ENCODE peak calls at places on chromosome X, in ten cellular contexts. One of them, this sample, is unnamed. For H3K4me1, the result is how much of the 10 kb centered on the place peaks cover.

GRCh38 chrX:10326578-10326977 is 169.8 kb downstream of the CLCN4 start:
- DNase-seq in SK-N-SH: peak
- DNase-seq in H9: no peak
- DNase-seq in PC-9: peak
- DNase-seq in GM23338: no peak
- DNase-seq in HepG2: peak
- DNase-seq in IMR-90: peak
- DNase-seq in astrocyte: no peak
- DNase-seq in fibroblast of lung: no peak
- DNase-seq in endothelial cell of umbilical vein: peak
- DNase-seq in this sample: peak

GRCh38 chrX:17525762-17526555 is 151.0 kb downstream of the NHS start:
- DNase-seq in SK-N-SH: no peak
- DNase-seq in H9: no peak
- DNase-seq in PC-9: no peak
- DNase-seq in GM23338: no peak
- DNase-seq in HepG2: no peak
- DNase-seq in IMR-90: peak
- DNase-seq in astrocyte: peak
- DNase-seq in fibroblast of lung: peak
- DNase-seq in endothelial cell of umbilical vein: no peak
- DNase-seq in this sample: no peak

GRCh38 chrX:118655561-118656246 is 71.7 kb upstream of the IL13RA1 start:
- DNase-seq in SK-N-SH: no peak
- DNase-seq in H9: no peak
- DNase-seq in PC-9: peak
- DNase-seq in GM23338: no peak
- DNase-seq in HepG2: peak
- DNase-seq in IMR-90: peak
- DNase-seq in astrocyte: peak
- DNase-seq in fibroblast of lung: peak
- DNase-seq in endothelial cell of umbilical vein: no peak
- DNase-seq in this sample: no peak

GRCh38 chrX:121456315-121456714 is 408.9 kb downstream of the GLUD2 start:
- DNase-seq in SK-N-SH: no peak
- DNase-seq in H9: no peak
- DNase-seq in PC-9: no peak
- DNase-seq in GM23338: no peak
- DNase-seq in HepG2: no peak
- DNase-seq in IMR-90: no peak
- DNase-seq in astrocyte: no peak
- DNase-seq in fibroblast of lung: no peak
- DNase-seq in endothelial cell of umbilical vein: no peak
- DNase-seq in this sample: no peak

GRCh38 chrX:9902651-9903050 is 64.5 kb upstream of the CLDN34 start:
- DNase-seq in SK-N-SH: no peak
- DNase-seq in H9: no peak
- DNase-seq in PC-9: no peak
- DNase-seq in GM23338: no peak
- DNase-seq in HepG2: no peak
- DNase-seq in IMR-90: peak
- DNase-seq in astrocyte: peak
- DNase-seq in fibroblast of lung: peak
- DNase-seq in endothelial cell of umbilical vein: no peak
- DNase-seq in this sample: no peak

GRCh38 chrX:151902813-151903591 is 9.7 kb upstream of the MAGEA4 start:
- DNase-seq in SK-N-SH: no peak
- DNase-seq in H9: no peak
- DNase-seq in PC-9: peak
- DNase-seq in GM23338: no peak
- DNase-seq in HepG2: peak
- DNase-seq in IMR-90: peak
- DNase-seq in astrocyte: peak
- DNase-seq in fibroblast of lung: peak
- DNase-seq in endothelial cell of umbilical vein: peak
- DNase-seq in this sample: no peak

GRCh38 chrX:77937291-77937690 is 26.8 kb downstream of the ATP7A start:
- DNase-seq in SK-N-SH: no peak
- DNase-seq in H9: no peak
- DNase-seq in PC-9: peak
- DNase-seq in GM23338: no peak
- DNase-seq in HepG2: no peak
- DNase-seq in IMR-90: peak
- DNase-seq in astrocyte: peak
- DNase-seq in fibroblast of lung: peak
- DNase-seq in endothelial cell of umbilical vein: peak
- DNase-seq in this sample: no peak

GRCh38 chrX:118116308-118117068 is at the start of gene KLHL13:
- DNase-seq in SK-N-SH: peak
- DNase-seq in H9: peak
- DNase-seq in PC-9: no peak
- DNase-seq in GM23338: peak
- DNase-seq in HepG2: no peak
- DNase-seq in IMR-90: peak
- DNase-seq in astrocyte: no peak
- DNase-seq in fibroblast of lung: peak
- DNase-seq in endothelial cell of umbilical vein: peak
- DNase-seq in this sample: peak

GRCh38 chrX:115038406-115038805 is 21.0 kb upstream of the IL13RA2 start:
- DNase-seq in SK-N-SH: no peak
- DNase-seq in H9: no peak
- DNase-seq in PC-9: no peak
- DNase-seq in GM23338: no peak
- DNase-seq in HepG2: no peak
- DNase-seq in IMR-90: peak
- DNase-seq in astrocyte: peak
- DNase-seq in fibroblast of lung: peak
- DNase-seq in endothelial cell of umbilical vein: no peak
- DNase-seq in this sample: no peak

GRCh38 chrX:148080593-148080992 is 99.5 kb downstream of the FMR1NB start:
- DNase-seq in SK-N-SH: no peak
- DNase-seq in H9: no peak
- DNase-seq in PC-9: no peak
- DNase-seq in GM23338: no peak
- DNase-seq in HepG2: no peak
- DNase-seq in IMR-90: no peak
- DNase-seq in astrocyte: no peak
- DNase-seq in fibroblast of lung: no peak
- DNase-seq in endothelial cell of umbilical vein: no peak
- DNase-seq in this sample: no peak

GRCh38 chrX:38452603-38453002 is 100.2 kb downstream of the OTC start:
- DNase-seq in SK-N-SH: no peak
- DNase-seq in H9: no peak
- DNase-seq in PC-9: no peak
- DNase-seq in GM23338: no peak
- DNase-seq in HepG2: no peak
- DNase-seq in IMR-90: no peak
- DNase-seq in astrocyte: no peak
- DNase-seq in fibroblast of lung: no peak
- DNase-seq in endothelial cell of umbilical vein: no peak
- DNase-seq in this sample: no peak

GRCh38 chrX:65407157-65407626 is 127.4 kb downstream of the LAS1L start:
- DNase-seq in SK-N-SH: no peak
- DNase-seq in H9: no peak
- DNase-seq in PC-9: no peak
- DNase-seq in GM23338: peak
- DNase-seq in HepG2: no peak
- DNase-seq in IMR-90: no peak
- DNase-seq in astrocyte: no peak
- DNase-seq in fibroblast of lung: no peak
- DNase-seq in endothelial cell of umbilical vein: no peak
- DNase-seq in this sample: peak

GRCh38 chrX:74242050-74242449 is 61.9 kb upstream of the ZCCHC13 start:
- DNase-seq in SK-N-SH: no peak
- DNase-seq in H9: no peak
- DNase-seq in PC-9: no peak
- DNase-seq in GM23338: no peak
- DNase-seq in HepG2: peak
- DNase-seq in IMR-90: peak
- DNase-seq in astrocyte: peak
- DNase-seq in fibroblast of lung: peak
- DNase-seq in endothelial cell of umbilical vein: peak
- DNase-seq in this sample: no peak

GRCh38 chrX:128460835-128461234 is 408.6 kb upstream of the ACTRT1 start:
- DNase-seq in SK-N-SH: peak
- DNase-seq in H9: no peak
- DNase-seq in PC-9: no peak
- DNase-seq in GM23338: peak
- DNase-seq in HepG2: no peak
- DNase-seq in IMR-90: no peak
- DNase-seq in astrocyte: no peak
- DNase-seq in fibroblast of lung: no peak
- DNase-seq in endothelial cell of umbilical vein: peak
- DNase-seq in this sample: peak

GRCh38 chrX:24266996-24267395 is 46.9 kb downstream of the SUPT20HL2 start:
- DNase-seq in SK-N-SH: no peak
- DNase-seq in H9: no peak
- DNase-seq in PC-9: no peak
- DNase-seq in GM23338: no peak
- DNase-seq in HepG2: no peak
- DNase-seq in IMR-90: peak
- DNase-seq in astrocyte: peak
- DNase-seq in fibroblast of lung: peak
- DNase-seq in endothelial cell of umbilical vein: no peak
- DNase-seq in this sample: no peak

GRCh38 chrX:5898463-5898862 is 330.2 kb downstream of the NLGN4X start:
- DNase-seq in SK-N-SH: no peak
- DNase-seq in H9: no peak
- DNase-seq in PC-9: no peak
- DNase-seq in GM23338: no peak
- DNase-seq in HepG2: no peak
- DNase-seq in IMR-90: no peak
- DNase-seq in astrocyte: peak
- DNase-seq in fibroblast of lung: peak
- DNase-seq in endothelial cell of umbilical vein: no peak
- DNase-seq in this sample: no peak

GRCh38 chrX:22095306-22095705 is 63.2 kb downstream of the PHEX start:
- DNase-seq in SK-N-SH: no peak
- DNase-seq in H9: no peak
- DNase-seq in PC-9: no peak
- DNase-seq in GM23338: no peak
- DNase-seq in HepG2: no peak
- DNase-seq in IMR-90: peak
- DNase-seq in astrocyte: peak
- DNase-seq in fibroblast of lung: peak
- DNase-seq in endothelial cell of umbilical vein: no peak
- DNase-seq in this sample: peak

GRCh38 chrX:101191217-101191750 is 28.3 kb upstream of the DRP2 start:
- DNase-seq in SK-N-SH: peak
- DNase-seq in H9: peak
- DNase-seq in PC-9: no peak
- DNase-seq in GM23338: peak
- DNase-seq in HepG2: no peak
- DNase-seq in IMR-90: no peak
- DNase-seq in astrocyte: no peak
- DNase-seq in fibroblast of lung: peak
- DNase-seq in endothelial cell of umbilical vein: peak
- DNase-seq in this sample: peak
- H3K4me2 ChIP-seq in SK-N-SH: no peak
- H3K4me2 ChIP-seq in H9: peak
- H3K4me2 ChIP-seq in PC-9: no peak
- H3K4me2 ChIP-seq in GM23338: peak
- H3K4me2 ChIP-seq in HepG2: no peak
- H3K4me2 ChIP-seq in IMR-90: peak
- H3K4me2 ChIP-seq in astrocyte: peak
- H3K4me2 ChIP-seq in fibroblast of lung: no peak
- H3K4me2 ChIP-seq in endothelial cell of umbilical vein: no peak
- H3K4me2 ChIP-seq in this sample: peak

GRCh38 chrX:20139966-20140365 is 1.7 kb downstream of the EIF1AX start:
- DNase-seq in SK-N-SH: no peak
- DNase-seq in H9: no peak
- DNase-seq in PC-9: no peak
- DNase-seq in GM23338: no peak
- DNase-seq in HepG2: no peak
- DNase-seq in IMR-90: peak
- DNase-seq in astrocyte: peak
- DNase-seq in fibroblast of lung: peak
- DNase-seq in endothelial cell of umbilical vein: no peak
- DNase-seq in this sample: no peak
- H3K4me1 ChIP-seq in SK-N-SH: under half
- H3K4me1 ChIP-seq in H9: under half
- H3K4me1 ChIP-seq in PC-9: under half
- H3K4me1 ChIP-seq in GM23338: under half
- H3K4me1 ChIP-seq in HepG2: half or more
- H3K4me1 ChIP-seq in IMR-90: under half
- H3K4me1 ChIP-seq in astrocyte: under half
- H3K4me1 ChIP-seq in fibroblast of lung: under half
- H3K4me1 ChIP-seq in endothelial cell of umbilical vein: under half
- H3K4me1 ChIP-seq in this sample: under half

DNA sequence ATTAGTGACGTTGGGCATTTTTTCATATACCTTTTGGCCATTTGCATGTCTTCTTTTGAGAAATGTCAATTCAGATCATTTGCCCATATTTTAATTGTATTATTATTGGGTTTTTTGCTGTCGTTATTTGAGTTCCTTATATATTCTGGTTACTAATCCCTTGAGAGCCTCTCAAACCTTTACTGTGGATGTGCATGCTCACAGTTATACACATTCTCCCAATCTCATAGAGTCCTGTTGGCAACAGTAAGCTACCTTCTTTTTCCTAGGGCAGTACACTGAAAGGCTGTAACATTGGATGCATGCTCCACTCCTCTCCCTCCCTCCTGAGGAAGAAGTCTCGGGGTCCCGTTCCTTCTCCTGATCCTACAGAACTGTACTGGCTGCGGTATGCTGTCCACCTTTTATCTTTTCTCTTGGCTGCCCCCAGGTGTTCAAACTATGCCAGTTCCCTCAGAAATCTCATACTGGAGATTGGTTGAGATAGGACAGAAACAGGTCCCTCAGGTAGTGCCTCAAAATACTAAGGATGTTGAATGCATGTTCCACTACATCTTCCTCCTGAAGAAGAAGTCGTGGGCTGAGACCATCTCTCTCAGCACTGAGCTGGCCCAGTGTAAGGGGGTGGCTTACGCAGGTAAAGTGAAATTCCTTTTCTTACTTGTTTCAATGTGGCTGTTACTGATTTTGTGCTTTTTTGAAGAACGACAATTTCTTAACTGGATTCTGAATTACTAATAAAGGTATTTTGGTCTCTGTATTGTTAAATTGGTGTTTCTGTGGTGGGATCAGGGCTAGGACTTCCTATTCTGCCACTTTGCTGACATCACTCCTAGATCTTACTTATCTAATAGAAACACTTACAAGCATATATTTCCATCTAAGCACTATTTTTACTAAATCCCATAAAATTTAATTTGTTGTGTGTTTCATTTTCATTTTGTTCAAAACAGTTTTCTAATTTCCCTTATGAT is 145.4 kb upstream of the HUWE1 start:
- DNase-seq in SK-N-SH: peak
- DNase-seq in H9: peak
- DNase-seq in PC-9: no peak
- DNase-seq in GM23338: peak
- DNase-seq in HepG2: peak
- DNase-seq in IMR-90: peak
- DNase-seq in astrocyte: peak
- DNase-seq in fibroblast of lung: peak
- DNase-seq in endothelial cell of umbilical vein: peak
- DNase-seq in this sample: peak
- TF ChIP-seq CTCF in SK-N-SH: peak
- TF ChIP-seq CTCF in H9: peak
- TF ChIP-seq CTCF in PC-9: peak
- TF ChIP-seq CTCF in GM23338: peak
- TF ChIP-seq CTCF in HepG2: peak
- TF ChIP-seq CTCF in IMR-90: peak
- TF ChIP-seq CTCF in astrocyte: peak
- TF ChIP-seq CTCF in fibroblast of lung: peak
- TF ChIP-seq CTCF in endothelial cell of umbilical vein: peak
- TF ChIP-seq CTCF in this sample: peak

GRCh38 chrX:49627030-49627777 is 28.4 kb downstream of the GAGE1 start:
- DNase-seq in SK-N-SH: peak
- DNase-seq in H9: peak
- DNase-seq in PC-9: no peak
- DNase-seq in GM23338: peak
- DNase-seq in HepG2: peak
- DNase-seq in IMR-90: no peak
- DNase-seq in astrocyte: no peak
- DNase-seq in fibroblast of lung: no peak
- DNase-seq in endothelial cell of umbilical vein: no peak
- DNase-seq in this sample: peak
- H3K4me2 ChIP-seq in SK-N-SH: no peak
- H3K4me2 ChIP-seq in H9: no peak
- H3K4me2 ChIP-seq in PC-9: no peak
- H3K4me2 ChIP-seq in GM23338: no peak
- H3K4me2 ChIP-seq in HepG2: no peak
- H3K4me2 ChIP-seq in IMR-90: no peak
- H3K4me2 ChIP-seq in astrocyte: peak
- H3K4me2 ChIP-seq in fibroblast of lung: no peak
- H3K4me2 ChIP-seq in endothelial cell of umbilical vein: no peak
- H3K4me2 ChIP-seq in this sample: no peak

This sample was measured in neural progenitor cell.